ENCODE peak calls at places on chromosomes 16 and 17, in four cellular contexts. Z is caudate nucleus, J is fibroblast of lung, E is NCI-H2107. N is an unnamed sample.

GRCh38 chr16:78792952-78793351 is 693.5 kb downstream of the WWOX start:
- DNase-seq in Z (no peak), J (no peak), E (no peak), N (no peak)

GRCh38 chr17:63476494-63476856 is 386 bp upstream of the ACE start:
- DNase-seq in Z (no peak), J (peak; percentile 22), E (no peak), N (no peak)

GRCh38 chr17:72466199-72466598 is 345.4 kb downstream of the SOX9 start:
- DNase-seq in Z (no peak), J (peak; percentile 81), E (no peak), N (peak; percentile 73)

GRCh38 chr16:11497329-11497805 is 89.4 kb downstream of the LITAF start:
- DNase-seq in Z (no peak), J (peak; percentile 62), E (peak; percentile 40), N (peak; percentile 99)

GRCh38 chr17:11589706-11590105 is 8.6 kb upstream of the DNAH9 start:
- DNase-seq in Z (no peak), J (no peak), E (no peak), N (no peak)

GRCh38 chr17:42598905-42599304 is 10.3 kb downstream of the RETREG3 start:
- DNase-seq in Z (no peak), J (no peak), E (peak; percentile 66), N (no peak)

GRCh38 chr16:74735162-74735452 is 34.4 kb upstream of the MLKL start:
- DNase-seq in Z (no peak), J (no peak), E (no peak), N (no peak)

GRCh38 chr17:52030096-52030495 is 128.4 kb downstream of the CA10 start:
- DNase-seq in Z (no peak), J (no peak), E (no peak), N (no peak)

GRCh38 chr16:9144106-9144505 is 52.7 kb downstream of the HAPSTR1 start:
- DNase-seq in Z (no peak), J (no peak), E (no peak), N (no peak)

GRCh38 chr16:85400305-85401205 is 212.6 kb upstream of the GSE1 start:
- DNase-seq in Z (no peak), J (no peak), E (no peak), N (no peak)

GRCh38 chr16:25487888-25488287 is 203.9 kb upstream of the HS3ST4 start:
- DNase-seq in Z (no peak), J (no peak), E (no peak), N (no peak)

GRCh38 chr16:13988038-13988437 is 68.1 kb downstream of the ERCC4 start:
- DNase-seq in Z (no peak), J (no peak), E (no peak), N (no peak)

N was measured in Caki2.